ENCODE peak calls at places on chromosomes 11 and 22, in four cellular contexts. One of them, this sample, is unnamed.
A peak's percentile ranks its signal among the peaks of the same experiment; 100 is the strongest.

GRCh38 chr22:27810566-27810965 is 9.0 kb upstream of the MN1 start:
- DNase-seq in HFF-Myc: no peak
- DNase-seq in cardiac muscle cell: peak; percentile 69
- DNase-seq in WERI-Rb-1: no peak
- DNase-seq in this sample: no peak

GRCh38 chr22:47065756-47066615 is 303.5 kb downstream of the TBC1D22A start:
- DNase-seq in HFF-Myc: no peak
- DNase-seq in WERI-Rb-1: no peak
- DNase-seq in cardiac muscle cell: peak; percentile 88
- DNase-seq in this sample: no peak

GRCh38 chr22:46655861-46656608 is 35.8 kb downstream of the GRAMD4 start:
- DNase-seq in cardiac muscle cell: no peak
- DNase-seq in HFF-Myc: no peak
- DNase-seq in WERI-Rb-1: no peak
- DNase-seq in this sample: no peak

GRCh38 chr11:5604896-5605295 is 8.5 kb downstream of the TRIM6 start:
- DNase-seq in WERI-Rb-1: no peak
- DNase-seq in HFF-Myc: no peak
- DNase-seq in cardiac muscle cell: no peak
- DNase-seq in this sample: no peak

GRCh38 chr11:3178349-3178748 is 13.2 kb upstream of the OSBPL5 start:
- DNase-seq in HFF-Myc: no peak
- DNase-seq in cardiac muscle cell: peak; percentile 70
- DNase-seq in WERI-Rb-1: no peak
- DNase-seq in this sample: no peak

GRCh38 chr22:48099251-48099650 is 1336.8 kb downstream of the TBC1D22A start:
- DNase-seq in WERI-Rb-1: no peak
- DNase-seq in cardiac muscle cell: no peak
- DNase-seq in HFF-Myc: no peak
- DNase-seq in this sample: no peak

GRCh38 chr11:46345881-46346484 is 1.3 kb upstream of the DGKZ start:
- DNase-seq in HFF-Myc: no peak
- DNase-seq in cardiac muscle cell: no peak
- DNase-seq in WERI-Rb-1: no peak
- DNase-seq in this sample: peak; percentile 49

GRCh38 chr11:72703281-72704008 is 29.2 kb upstream of the PDE2A start:
- DNase-seq in cardiac muscle cell: peak; percentile 88
- DNase-seq in HFF-Myc: peak; percentile 39
- DNase-seq in WERI-Rb-1: peak; percentile 86
- DNase-seq in this sample: no peak

GRCh38 chr11:61004037-61004641 is 32.7 kb downstream of the CD6 start:
- DNase-seq in HFF-Myc: no peak
- DNase-seq in WERI-Rb-1: no peak
- DNase-seq in cardiac muscle cell: peak; percentile 82
- DNase-seq in this sample: no peak

GRCh38 chr11:13007182-13007581 is 1.9 kb upstream of the RASSF10 start:
- DNase-seq in WERI-Rb-1: no peak
- DNase-seq in cardiac muscle cell: no peak
- DNase-seq in HFF-Myc: no peak
- DNase-seq in this sample: no peak

GRCh38 chr11:6598555-6598954 is 4.9 kb downstream of the RRP8 start:
- DNase-seq in cardiac muscle cell: no peak
- DNase-seq in WERI-Rb-1: no peak
- DNase-seq in HFF-Myc: no peak
- DNase-seq in this sample: no peak

GRCh38 chr11:2870955-2871720 is 14.4 kb downstream of the CDKN1C start:
- DNase-seq in HFF-Myc: no peak
- DNase-seq in WERI-Rb-1: peak; percentile 55
- DNase-seq in cardiac muscle cell: no peak
- DNase-seq in this sample: no peak

GRCh38 chr22:29122041-29122440 is 49.2 kb downstream of the KREMEN1 start:
- DNase-seq in WERI-Rb-1: no peak
- DNase-seq in cardiac muscle cell: no peak
- DNase-seq in HFF-Myc: no peak
- DNase-seq in this sample: no peak

GRCh38 chr22:39206491-39206890 is 38.3 kb downstream of the PDGFB start:
- DNase-seq in WERI-Rb-1: no peak
- DNase-seq in cardiac muscle cell: no peak
- DNase-seq in HFF-Myc: no peak
- DNase-seq in this sample: no peak

GRCh38 chr22:41344189-41344788 is 37.5 kb upstream of the TEF start:
- DNase-seq in cardiac muscle cell: no peak
- DNase-seq in WERI-Rb-1: no peak
- DNase-seq in HFF-Myc: no peak
- DNase-seq in this sample: no peak

GRCh38 chr11:125369808-125370207 is 126.3 kb downstream of the FEZ1 start:
- DNase-seq in cardiac muscle cell: no peak
- DNase-seq in HFF-Myc: no peak
- DNase-seq in WERI-Rb-1: no peak
- DNase-seq in this sample: no peak

GRCh38 chr22:46613606-46613997 is 6.6 kb upstream of the GRAMD4 start:
- DNase-seq in WERI-Rb-1: no peak
- DNase-seq in HFF-Myc: no peak
- DNase-seq in cardiac muscle cell: no peak
- DNase-seq in this sample: peak; percentile 72

GRCh38 chr22:35154937-35155387 is 89.0 kb downstream of the ISX start:
- DNase-seq in HFF-Myc: no peak
- DNase-seq in cardiac muscle cell: peak; percentile 62
- DNase-seq in WERI-Rb-1: peak; percentile 80
- DNase-seq in this sample: peak; percentile 78

GRCh38 chr11:78253797-78254196 is 65.1 kb downstream of the USP35 start:
- DNase-seq in WERI-Rb-1: no peak
- DNase-seq in cardiac muscle cell: no peak
- DNase-seq in HFF-Myc: no peak
- DNase-seq in this sample: no peak

GRCh38 chr11:78656327-78656726 is 81.7 kb upstream of the NARS2 start:
- DNase-seq in HFF-Myc: no peak
- DNase-seq in WERI-Rb-1: no peak
- DNase-seq in cardiac muscle cell: no peak
- DNase-seq in this sample: no peak

GRCh38 chr11:5618807-5619206 is 6.0 kb upstream of the TRIM34 start:
- DNase-seq in HFF-Myc: no peak
- DNase-seq in WERI-Rb-1: no peak
- DNase-seq in cardiac muscle cell: peak; percentile 44
- DNase-seq in this sample: no peak

DNA sequence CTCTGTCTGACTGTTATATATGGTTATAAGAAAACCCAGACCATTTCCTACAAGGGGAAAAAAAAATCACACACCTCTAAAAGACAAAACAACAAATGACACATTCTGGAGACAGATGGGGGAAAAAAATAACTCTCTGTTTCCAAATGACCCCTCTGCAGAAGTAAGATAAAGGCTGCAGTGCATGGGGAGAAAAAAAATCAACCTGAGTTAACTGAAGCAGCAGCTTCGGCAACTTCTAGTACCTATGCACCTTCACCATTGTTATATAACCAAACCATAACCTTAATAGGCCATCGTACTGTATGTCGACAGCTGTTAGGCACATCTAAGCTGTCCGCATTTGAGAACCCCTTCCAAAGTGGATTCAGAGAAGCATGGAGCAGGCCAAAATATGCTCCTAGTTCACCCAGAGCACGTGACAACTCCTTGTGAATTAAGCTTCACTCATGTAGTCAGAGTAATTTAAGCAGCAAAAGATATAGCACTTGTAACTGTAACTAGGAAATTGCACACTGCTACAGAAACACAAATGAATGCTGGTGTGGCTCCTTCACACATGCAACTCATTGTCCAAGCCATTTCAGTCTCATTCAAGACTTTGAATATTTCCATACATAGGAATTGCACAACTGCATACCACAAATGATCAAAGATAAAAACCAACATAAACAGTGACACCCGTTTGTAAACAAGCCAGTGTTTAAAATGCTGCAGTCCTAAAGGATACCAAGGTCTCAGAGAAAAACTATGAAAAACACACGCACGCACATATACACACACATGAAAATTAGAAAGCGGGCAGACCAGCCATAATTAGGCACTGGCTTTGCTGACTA is 2.7 kb downstream of the SIK3 start:
- DNase-seq in cardiac muscle cell: peak; percentile 72
- DNase-seq in WERI-Rb-1: no peak
- DNase-seq in HFF-Myc: peak; percentile 56
- DNase-seq in this sample: peak; percentile 14
- H3K4me3 ChIP-seq in cardiac muscle cell: peak overlapping the region; percentile 98
- H3K4me3 ChIP-seq in WERI-Rb-1: no peak overlapping the region
- H3K4me3 ChIP-seq in HFF-Myc: peak overlapping the region; percentile 82
- H3K4me3 ChIP-seq in this sample: peak overlapping the region; percentile 95

DNA sequence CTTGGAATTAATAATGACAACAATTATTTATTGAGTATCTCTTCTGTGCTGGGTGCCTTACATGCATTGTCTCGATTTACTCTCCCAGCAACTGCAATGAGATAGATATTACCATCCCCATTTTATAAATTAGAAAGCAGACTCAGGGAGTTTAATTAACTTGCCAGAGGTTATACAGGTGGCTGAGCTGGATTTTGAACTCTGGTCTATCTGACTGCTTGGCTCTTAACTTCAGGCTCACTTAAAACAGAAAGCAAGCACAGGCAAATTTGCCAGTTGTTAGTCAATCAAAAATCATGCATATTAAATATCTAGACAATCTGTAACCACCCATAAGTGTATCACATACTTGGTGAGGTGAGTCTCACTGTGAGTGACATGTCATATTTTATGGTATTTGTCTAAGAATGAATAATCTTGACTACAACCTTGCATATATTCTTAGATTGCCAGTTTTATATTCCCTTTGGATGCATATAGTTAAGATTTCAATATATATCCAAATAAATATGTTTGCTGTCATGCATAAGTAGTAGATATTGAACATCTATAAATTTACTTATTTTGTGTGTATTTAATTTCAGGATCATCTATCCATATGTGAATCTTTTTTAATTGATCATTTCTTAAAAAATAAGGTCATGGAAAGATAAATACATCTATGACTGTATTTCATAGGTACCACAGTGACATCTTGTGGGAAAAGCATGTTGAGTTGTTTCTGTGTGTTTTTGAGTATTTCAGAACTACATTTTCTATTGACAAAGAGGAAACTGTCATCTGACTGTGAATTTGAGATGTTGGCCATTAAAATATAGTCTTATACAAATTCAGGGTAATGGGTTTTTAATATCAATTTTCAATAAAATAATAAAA is 112.0 kb upstream of the ARHGAP42 start:
- DNase-seq in HFF-Myc: no peak
- DNase-seq in cardiac muscle cell: peak; percentile 61
- DNase-seq in WERI-Rb-1: no peak
- DNase-seq in this sample: no peak
- TF ChIP-seq CTCF in HFF-Myc: no peak
- TF ChIP-seq CTCF in cardiac muscle cell: peak; percentile 39
- TF ChIP-seq CTCF in WERI-Rb-1: no peak
- TF ChIP-seq CTCF in this sample: no peak

GRCh38 chr11:62921573-62922188 is 518 bp upstream of the CHRM1 start:
- DNase-seq in HFF-Myc: no peak
- DNase-seq in WERI-Rb-1: no peak
- DNase-seq in cardiac muscle cell: peak; percentile 36
- DNase-seq in this sample: no peak

GRCh38 chr11:62922653-62923371 is 1.6 kb upstream of the CHRM1 start:
- DNase-seq in WERI-Rb-1: no peak
- DNase-seq in HFF-Myc: no peak
- DNase-seq in cardiac muscle cell: peak; percentile 30
- DNase-seq in this sample: peak; percentile 41

GRCh38 chr11:62925308-62925707 is 4.1 kb upstream of the CHRM1 start:
- DNase-seq in cardiac muscle cell: no peak
- DNase-seq in WERI-Rb-1: no peak
- DNase-seq in HFF-Myc: no peak
- DNase-seq in this sample: no peak

GRCh38 chr11:62922189-62922589 is 1.0 kb upstream of the CHRM1 start:
- DNase-seq in HFF-Myc: no peak
- DNase-seq in WERI-Rb-1: no peak
- DNase-seq in cardiac muscle cell: no peak
- DNase-seq in this sample: no peak

DNA sequence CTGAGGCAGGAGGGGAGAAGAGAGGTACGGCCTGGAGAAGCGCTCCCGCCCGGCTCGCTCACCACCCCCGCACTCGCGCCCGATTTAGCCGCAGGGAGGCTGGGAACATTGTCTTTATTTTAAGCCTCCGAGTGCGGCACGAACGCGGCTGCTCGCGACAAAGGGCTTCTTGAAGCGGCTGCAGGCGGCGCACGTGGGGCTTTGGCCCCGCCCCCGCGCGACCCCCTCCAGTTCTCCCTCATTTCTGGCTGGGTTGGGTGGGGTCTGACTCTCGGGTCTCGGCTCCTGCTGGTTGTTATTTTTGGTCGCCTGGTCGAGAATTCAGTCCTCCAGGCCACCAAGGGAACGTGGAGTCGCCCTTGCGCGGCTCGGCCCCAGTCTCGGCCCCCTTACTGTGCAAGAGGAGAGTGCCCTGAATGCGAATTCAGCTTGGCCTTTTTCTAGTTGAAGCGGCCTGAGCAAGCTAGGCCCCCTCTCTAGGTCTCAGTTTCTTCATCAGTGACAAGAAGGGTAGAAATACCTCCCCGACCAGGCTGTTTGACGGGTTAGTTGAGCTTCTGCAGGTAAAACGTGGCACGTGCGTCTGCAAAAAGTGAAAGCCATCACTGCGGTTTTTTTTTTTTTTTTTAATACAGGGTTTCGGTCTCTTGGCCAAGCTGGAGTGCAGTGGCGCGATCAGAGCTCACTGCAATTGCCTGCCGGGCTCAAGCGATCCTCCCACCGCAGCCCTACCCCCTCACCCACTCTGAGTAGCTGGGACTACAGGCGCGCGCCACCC is 2.7 kb upstream of the CHRM1 start:
- DNase-seq in HFF-Myc: no peak
- DNase-seq in WERI-Rb-1: no peak
- DNase-seq in cardiac muscle cell: no peak
- DNase-seq in this sample: peak; percentile 71
- H3K4me3 ChIP-seq in HFF-Myc: no peak overlapping the region
- H3K4me3 ChIP-seq in WERI-Rb-1: no peak overlapping the region
- H3K4me3 ChIP-seq in cardiac muscle cell: no peak overlapping the region
- H3K4me3 ChIP-seq in this sample: no peak overlapping the region

GRCh38 chr11:68772936-68773335 is 21.6 kb upstream of the TESMIN start:
- DNase-seq in HFF-Myc: no peak
- DNase-seq in WERI-Rb-1: no peak
- DNase-seq in cardiac muscle cell: no peak
- DNase-seq in this sample: no peak

GRCh38 chr11:68774188-68774585 is 22.9 kb upstream of the TESMIN start:
- DNase-seq in HFF-Myc: no peak
- DNase-seq in WERI-Rb-1: no peak
- DNase-seq in cardiac muscle cell: no peak
- DNase-seq in this sample: no peak

GRCh38 chr11:68773521-68774187 is 22.3 kb upstream of the TESMIN start:
- DNase-seq in cardiac muscle cell: no peak
- DNase-seq in HFF-Myc: no peak
- DNase-seq in WERI-Rb-1: no peak
- DNase-seq in this sample: no peak

GRCh38 chr11:68767672-68768071 is 16.4 kb upstream of the TESMIN start:
- DNase-seq in HFF-Myc: no peak
- DNase-seq in WERI-Rb-1: no peak
- DNase-seq in cardiac muscle cell: no peak
- DNase-seq in this sample: no peak

DNA sequence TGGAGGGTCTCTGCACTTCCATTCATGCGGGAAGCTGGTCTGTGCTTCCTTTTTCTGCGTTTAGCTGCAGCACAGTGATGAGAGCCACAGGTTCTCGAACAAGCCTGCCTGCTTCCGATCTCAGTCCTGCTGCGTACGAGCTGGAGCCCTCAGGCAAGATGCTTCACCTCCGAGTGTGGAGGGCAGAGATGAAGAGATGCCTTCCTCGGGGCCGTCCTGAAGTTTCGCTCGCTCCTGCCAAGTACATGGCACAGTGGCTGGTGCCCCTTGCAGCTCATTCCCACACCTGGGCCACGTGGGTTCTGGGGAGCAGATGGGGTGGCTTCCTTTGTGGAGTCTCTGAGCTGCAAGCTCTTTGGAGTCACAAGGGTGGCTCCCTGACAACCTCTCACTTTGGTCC is 19.5 kb upstream of the TESMIN start:
- DNase-seq in WERI-Rb-1: no peak
- DNase-seq in cardiac muscle cell: no peak
- DNase-seq in HFF-Myc: no peak
- DNase-seq in this sample: no peak
- TF ChIP-seq CTCF in WERI-Rb-1: no peak
- TF ChIP-seq CTCF in cardiac muscle cell: no peak
- TF ChIP-seq CTCF in HFF-Myc: no peak
- TF ChIP-seq CTCF in this sample: no peak